ENCODE peak calls at places on chromosome 13, in eight cellular contexts. A, D, F, L, W, V, N and X are unnamed samples.

GRCh38 chr13:101265934-101266333 is 150.4 kb downstream of the NALCN start:
- DNase-seq in D (no peak), A (no peak), V (no peak), L (no peak), N (no peak), W (no peak), F (no peak), X (no peak)

GRCh38 chr13:51636349-51636890 is 52.2 kb downstream of the WDFY2 start:
- DNase-seq in V (no peak), N (peak; percentile 23), A (no peak), F (peak; percentile 64), L (no peak), W (no peak), D (no peak), X (no peak)

GRCh38 chr13:40963927-40964326 is 55.2 kb downstream of the ELF1 start:
- DNase-seq in W (no peak), D (no peak), N (no peak), V (peak; percentile 88), L (no peak), F (no peak), A (no peak), X (no peak)

GRCh38 chr13:21759503-21759902 is 88.6 kb downstream of the FGF9 start:
- DNase-seq in A (no peak), F (no peak), V (no peak), D (no peak), W (no peak), N (no peak), L (no peak), X (no peak)

GRCh38 chr13:40275636-40276035 is 390.8 kb downstream of the FOXO1 start:
- DNase-seq in W (no peak), N (no peak), V (peak; percentile 24), D (no peak), L (peak; percentile 18), A (no peak), F (no peak), X (no peak)

GRCh38 chr13:109712187-109712601 is 74.2 kb downstream of the IRS2 start:
- DNase-seq in W (no peak), F (no peak), A (no peak), V (no peak), L (no peak), N (no peak), D (no peak), X (no peak)

GRCh38 chr13:80082396-80083096 is 258.4 kb downstream of the SPRY2 start:
- DNase-seq in F (no peak), D (no peak), W (no peak), L (peak; percentile 61), N (no peak), A (no peak), V (peak; percentile 52), X (no peak)

GRCh38 chr13:30388401-30389283 is 33.7 kb upstream of the UBE2L5 start:
- DNase-seq in W (no peak), V (peak; percentile 70), D (no peak), F (no peak), A (no peak), L (no peak), N (no peak), X (no peak)

GRCh38 chr13:65966991-65967451 is 1263.1 kb downstream of the PCDH9 start:
- DNase-seq in L (no peak), N (no peak), F (peak; percentile 25), V (peak; percentile 66), A (no peak), D (no peak), W (no peak), X (no peak)

GRCh38 chr13:51838235-51838846 is 6.6 kb downstream of the TMEM272 start:
- DNase-seq in N (no peak), V (no peak), D (no peak), F (no peak), W (no peak), L (peak; percentile 40), A (no peak), X (no peak)

GRCh38 chr13:66345988-66346387 is 884.1 kb downstream of the PCDH9 start:
- DNase-seq in W (no peak), V (no peak), F (no peak), A (no peak), D (no peak), N (no peak), L (no peak), X (no peak)

GRCh38 chr13:44011036-44011435 is 131.3 kb downstream of the LACC1 start:
- DNase-seq in F (no peak), N (no peak), L (no peak), A (no peak), V (no peak), W (no peak), D (no peak), X (no peak)

GRCh38 chr13:60944863-60945262 is 470.8 kb downstream of the PCDH20 start:
- DNase-seq in W (no peak), F (no peak), A (no peak), N (no peak), L (no peak), V (peak; percentile 81), D (no peak), X (no peak)

GRCh38 chr13:105410602-105411001 is 1124.9 kb downstream of the EFNB2 start:
- DNase-seq in L (no peak), N (peak; percentile 29), D (no peak), F (no peak), V (peak; percentile 8), A (peak; percentile 0), W (peak; percentile 54), X (no peak)

GRCh38 chr13:24866488-24866887 is 102.5 kb downstream of the RNF17 start:
- DNase-seq in D (no peak), F (no peak), V (no peak), N (no peak), A (no peak), L (no peak), W (no peak), X (no peak)

GRCh38 chr13:48403929-48404328 is 9.0 kb downstream of the LPAR6 start:
- DNase-seq in A (no peak), D (no peak), V (no peak), N (no peak), L (no peak), W (no peak), F (no peak), X (no peak)

GRCh38 chr13:86464193-86464592 is 665.0 kb upstream of the SLITRK6 start:
- DNase-seq in F (no peak), V (peak; percentile 4), A (no peak), D (no peak), N (peak; percentile 30), W (no peak), L (no peak), X (no peak)

GRCh38 chr13:106649495-106649894 is 81.6 kb upstream of the ARGLU1 start:
- DNase-seq in V (peak; percentile 85), D (no peak), F (no peak), W (no peak), N (no peak), L (peak; percentile 3), A (peak; percentile 35), X (no peak)

GRCh38 chr13:108496364-108497215 is 132.8 kb upstream of the MYO16 start:
- DNase-seq in N (no peak), L (no peak), F (no peak), W (peak; percentile 19), V (no peak), D (no peak), A (no peak), X (no peak)

GRCh38 chr13:70357031-70357430 is 248.8 kb upstream of the KLHL1 start:
- DNase-seq in N (no peak), D (no peak), V (peak; percentile 26), F (no peak), A (no peak), L (no peak), W (no peak), X (no peak)

GRCh38 chr13:113066746-113067145 is 38.8 kb upstream of the F7 start:
- DNase-seq in N (no peak), D (no peak), W (no peak), V (no peak), L (no peak), F (no peak), A (no peak), X (no peak)

GRCh38 chr13:112903606-112904195 is 65.3 kb upstream of the MCF2L start:
- DNase-seq in W (no peak), F (no peak), V (no peak), A (no peak), L (no peak), N (peak; percentile 31), D (no peak), X (peak; percentile 38)

GRCh38 chr13:48161530-48162179 is 66.8 kb upstream of the MED4 start:
- DNase-seq in L (no peak), F (no peak), D (no peak), W (no peak), N (no peak), A (no peak), V (no peak), X (peak; percentile 83)

GRCh38 chr13:53237696-53238095 is 209.1 kb downstream of the OLFM4 start:
- DNase-seq in N (no peak), F (no peak), D (no peak), V (no peak), A (no peak), W (no peak), L (no peak), X (no peak)